ENCODE peak calls at places on chromosomes 11 and 22, in five cellular contexts. O is sciatic nerve, X is suprapubic skin, U is left lung, G is left cardiac atrium. Y is an unnamed sample.

GRCh38 chr11:110294509-110294908 is 1.9 kb downstream of the RDX start:
- DNase-seq in X (no peak), U (no peak), G (no peak), O (no peak), Y (no peak)

GRCh38 chr11:112298535-112298934 is 37.9 kb upstream of the PLET1 start:
- DNase-seq in G (peak), O (no peak), U (no peak), X (no peak), Y (no peak)

GRCh38 chr11:124899376-124900145 is 1.9 kb upstream of the ROBO4 start:
- DNase-seq in O (no peak), U (no peak), G (no peak), X (no peak), Y (no peak)

GRCh38 chr11:65440831-65441499 is 18.4 kb downstream of the NEAT1 start:
- DNase-seq in U (peak), X (peak), O (peak), G (peak), Y (peak)

GRCh38 chr11:65437436-65438227 is 15.0 kb downstream of the NEAT1 start:
- DNase-seq in O (peak), U (peak), X (no peak), G (no peak), Y (peak)

GRCh38 chr22:39723899-39724351 is 153.4 kb downstream of the CACNA1I start:
- DNase-seq in O (no peak), U (no peak), G (no peak), X (peak), Y (peak)

GRCh38 chr22:44685384-44686056 is 16.5 kb upstream of the PRR5 start:
- DNase-seq in O (no peak), X (no peak), U (peak), G (peak), Y (peak)

GRCh38 chr11:45354976-45355705 is 69.0 kb upstream of the SYT13 start:
- DNase-seq in G (peak), O (peak), U (peak), X (peak), Y (peak)

GRCh38 chr22:35608088-35608487 is 9.0 kb downstream of the MB start:
- DNase-seq in G (no peak), U (no peak), O (no peak), X (no peak), Y (no peak)

GRCh38 chr22:45188779-45189178 is 25.1 kb downstream of the NUP50 start:
- DNase-seq in G (no peak), U (no peak), X (peak), O (no peak), Y (peak)